ENCODE peak calls at places on chromosome 22, in seven cellular contexts. One of them, this sample, is unnamed.

GRCh38 chr22:35539910-35540599 is 576 bp upstream of the RASD2 start:
- DNase-seq in heart right ventricle: peak
- DNase-seq in GDM1: no peak
- DNase-seq in gastrocnemius medialis: peak
- DNase-seq in activated CD4-positive, alpha-beta T cell treated with anti-CD3 and anti-CD28 coated beads, Interleukin-2, amount 50 U/mL, for 1 hour: peak
- DNase-seq in AG20443: peak
- DNase-seq in GM23248: peak
- DNase-seq in this sample: peak

GRCh38 chr22:30040499-30041055 is 39.7 kb upstream of the HORMAD2 start:
- DNase-seq in activated CD4-positive, alpha-beta T cell treated with anti-CD3 and anti-CD28 coated beads, Interleukin-2, amount 50 U/mL, for 1 hour: no peak
- DNase-seq in AG20443: no peak
- DNase-seq in GM23248: no peak
- DNase-seq in heart right ventricle: no peak
- DNase-seq in GDM1: no peak
- DNase-seq in gastrocnemius medialis: no peak
- DNase-seq in this sample: no peak

GRCh38 chr22:43398246-43398645 is 13.6 kb upstream of the MPPED1 start:
- DNase-seq in GDM1: no peak
- DNase-seq in GM23248: no peak
- DNase-seq in gastrocnemius medialis: no peak
- DNase-seq in activated CD4-positive, alpha-beta T cell treated with anti-CD3 and anti-CD28 coated beads, Interleukin-2, amount 50 U/mL, for 1 hour: no peak
- DNase-seq in heart right ventricle: no peak
- DNase-seq in AG20443: no peak
- DNase-seq in this sample: no peak

GRCh38 chr22:49960967-49961600 is 512 bp downstream of the PIM3 start:
- DNase-seq in activated CD4-positive, alpha-beta T cell treated with anti-CD3 and anti-CD28 coated beads, Interleukin-2, amount 50 U/mL, for 1 hour: no peak
- DNase-seq in GDM1: no peak
- DNase-seq in heart right ventricle: peak
- DNase-seq in GM23248: peak
- DNase-seq in gastrocnemius medialis: peak
- DNase-seq in AG20443: no peak
- DNase-seq in this sample: no peak

GRCh38 chr22:32632650-32633049 is 158.0 kb downstream of the FBXO7 start:
- DNase-seq in AG20443: no peak
- DNase-seq in activated CD4-positive, alpha-beta T cell treated with anti-CD3 and anti-CD28 coated beads, Interleukin-2, amount 50 U/mL, for 1 hour: no peak
- DNase-seq in GM23248: no peak
- DNase-seq in gastrocnemius medialis: no peak
- DNase-seq in GDM1: no peak
- DNase-seq in heart right ventricle: no peak
- DNase-seq in this sample: no peak

GRCh38 chr22:32852346-32853251 is 51.1 kb downstream of the TIMP3 start:
- DNase-seq in gastrocnemius medialis: peak
- DNase-seq in GM23248: no peak
- DNase-seq in activated CD4-positive, alpha-beta T cell treated with anti-CD3 and anti-CD28 coated beads, Interleukin-2, amount 50 U/mL, for 1 hour: no peak
- DNase-seq in heart right ventricle: peak
- DNase-seq in AG20443: no peak
- DNase-seq in GDM1: no peak
- DNase-seq in this sample: no peak

GRCh38 chr22:49590851-49591445 is 236.7 kb downstream of the BRD1 start:
- DNase-seq in GDM1: no peak
- DNase-seq in gastrocnemius medialis: no peak
- DNase-seq in activated CD4-positive, alpha-beta T cell treated with anti-CD3 and anti-CD28 coated beads, Interleukin-2, amount 50 U/mL, for 1 hour: no peak
- DNase-seq in GM23248: no peak
- DNase-seq in heart right ventricle: no peak
- DNase-seq in AG20443: no peak
- DNase-seq in this sample: no peak

GRCh38 chr22:19488884-19489843 is 9.4 kb downstream of the CDC45 start:
- DNase-seq in GM23248: peak
- DNase-seq in heart right ventricle: no peak
- DNase-seq in gastrocnemius medialis: no peak
- DNase-seq in activated CD4-positive, alpha-beta T cell treated with anti-CD3 and anti-CD28 coated beads, Interleukin-2, amount 50 U/mL, for 1 hour: no peak
- DNase-seq in GDM1: no peak
- DNase-seq in AG20443: peak
- DNase-seq in this sample: no peak

GRCh38 chr22:40190501-40190900 is 12.8 kb downstream of the TNRC6B start:
- DNase-seq in gastrocnemius medialis: no peak
- DNase-seq in activated CD4-positive, alpha-beta T cell treated with anti-CD3 and anti-CD28 coated beads, Interleukin-2, amount 50 U/mL, for 1 hour: no peak
- DNase-seq in AG20443: no peak
- DNase-seq in GDM1: no peak
- DNase-seq in GM23248: no peak
- DNase-seq in heart right ventricle: peak
- DNase-seq in this sample: no peak

GRCh38 chr22:19812910-19813309 is 41.8 kb downstream of the GNB1L start:
- DNase-seq in GDM1: no peak
- DNase-seq in activated CD4-positive, alpha-beta T cell treated with anti-CD3 and anti-CD28 coated beads, Interleukin-2, amount 50 U/mL, for 1 hour: no peak
- DNase-seq in heart right ventricle: no peak
- DNase-seq in gastrocnemius medialis: no peak
- DNase-seq in AG20443: no peak
- DNase-seq in GM23248: no peak
- DNase-seq in this sample: no peak

GRCh38 chr22:47351836-47352579 is 589.6 kb downstream of the TBC1D22A start:
- DNase-seq in gastrocnemius medialis: no peak
- DNase-seq in GDM1: no peak
- DNase-seq in heart right ventricle: no peak
- DNase-seq in AG20443: no peak
- DNase-seq in GM23248: no peak
- DNase-seq in activated CD4-positive, alpha-beta T cell treated with anti-CD3 and anti-CD28 coated beads, Interleukin-2, amount 50 U/mL, for 1 hour: no peak
- DNase-seq in this sample: no peak

GRCh38 chr22:45880091-45880651 is 96.8 kb downstream of the WNT7B start:
- DNase-seq in GM23248: no peak
- DNase-seq in heart right ventricle: no peak
- DNase-seq in AG20443: no peak
- DNase-seq in gastrocnemius medialis: no peak
- DNase-seq in activated CD4-positive, alpha-beta T cell treated with anti-CD3 and anti-CD28 coated beads, Interleukin-2, amount 50 U/mL, for 1 hour: no peak
- DNase-seq in GDM1: no peak
- DNase-seq in this sample: no peak

GRCh38 chr22:23754980-23755636 is 883 bp upstream of the VPREB3 start:
- DNase-seq in heart right ventricle: no peak
- DNase-seq in gastrocnemius medialis: no peak
- DNase-seq in activated CD4-positive, alpha-beta T cell treated with anti-CD3 and anti-CD28 coated beads, Interleukin-2, amount 50 U/mL, for 1 hour: no peak
- DNase-seq in GDM1: no peak
- DNase-seq in GM23248: peak
- DNase-seq in AG20443: no peak
- DNase-seq in this sample: no peak

GRCh38 chr22:22342697-22343602 is 98.4 kb downstream of the VPREB1 start:
- DNase-seq in heart right ventricle: peak
- DNase-seq in activated CD4-positive, alpha-beta T cell treated with anti-CD3 and anti-CD28 coated beads, Interleukin-2, amount 50 U/mL, for 1 hour: peak
- DNase-seq in AG20443: peak
- DNase-seq in GM23248: peak
- DNase-seq in gastrocnemius medialis: no peak
- DNase-seq in GDM1: peak
- DNase-seq in this sample: peak

GRCh38 chr22:25076281-25076680 is 123.4 kb upstream of the CRYBB3 start:
- DNase-seq in GM23248: no peak
- DNase-seq in AG20443: no peak
- DNase-seq in gastrocnemius medialis: no peak
- DNase-seq in heart right ventricle: no peak
- DNase-seq in activated CD4-positive, alpha-beta T cell treated with anti-CD3 and anti-CD28 coated beads, Interleukin-2, amount 50 U/mL, for 1 hour: no peak
- DNase-seq in GDM1: no peak
- DNase-seq in this sample: no peak

This sample was measured in GM12891.